ENCODE peak calls at places on chromosome 17, in eight cellular contexts. F, V, T, I, M, S, W and A are unnamed samples. For H3K27me3, the result is how much of the 10 kb centered on the place peaks cover.

GRCh38 chr17:48873212-48873611 is 19.4 kb upstream of the ATP5MC1 start:
- DNase-seq in V (no peak), S (no peak), M (no peak), T (no peak), W (no peak), I (no peak), F (no peak), A (no peak)

GRCh38 chr17:66715745-66716156 is 119.2 kb upstream of the CACNG5 start:
- DNase-seq in F (peak), S (no peak), I (no peak), W (no peak), V (no peak), T (no peak), M (no peak), A (no peak)

GRCh38 chr17:66989076-66989475 is 24.6 kb downstream of the CACNG4 start:
- DNase-seq in T (no peak), M (no peak), W (no peak), V (no peak), I (no peak), S (no peak), F (no peak), A (no peak)

GRCh38 chr17:61425682-61426481 is 26.2 kb downstream of the TBX2 start:
- DNase-seq in W (no peak), S (no peak), F (peak), T (no peak), M (no peak), I (no peak), V (no peak), A (no peak)

GRCh38 chr17:81244358-81245023 is 5.4 kb downstream of the NDUFAF8 start:
- DNase-seq in I (peak), M (peak), W (no peak), V (no peak), F (no peak), S (peak), T (no peak), A (no peak)

GRCh38 chr17:66775262-66775661 is 59.7 kb upstream of the CACNG5 start:
- DNase-seq in W (no peak), M (no peak), F (peak), I (no peak), V (no peak), S (no peak), T (no peak), A (no peak)

GRCh38 chr17:19945009-19945650 is 32.5 kb downstream of the AKAP10 start:
- DNase-seq in I (no peak), S (no peak), V (no peak), W (no peak), T (no peak), F (no peak), M (no peak), A (no peak)

GRCh38 chr17:164536-165235 is 16.8 kb downstream of the DOC2B start:
- DNase-seq in M (no peak), S (peak), F (peak), T (no peak), W (no peak), V (no peak), I (no peak), A (no peak)

GRCh38 chr17:54982399-54982798 is 13.8 kb downstream of the STXBP4 start:
- DNase-seq in S (no peak), F (no peak), I (no peak), M (no peak), V (peak), W (no peak), T (no peak), A (no peak)

GRCh38 chr17:17757391-17757791 is 76.1 kb downstream of the RAI1 start:
- DNase-seq in T (peak), S (peak), V (no peak), W (peak), F (no peak), M (no peak), I (no peak), A (no peak)

GRCh38 chr17:58329808-58330543 is 1.4 kb upstream of the TSPOAP1 start:
- DNase-seq in F (no peak), W (no peak), S (no peak), I (no peak), M (peak), V (no peak), T (peak), A (no peak)

GRCh38 chr17:10556301-10557005 is 7.0 kb upstream of the MYH2 start:
- DNase-seq in M (no peak), V (no peak), W (no peak), I (no peak), S (no peak), T (no peak), F (no peak), A (no peak)

GRCh38 chr17:4600563-4600962 is 16.2 kb downstream of the SMTNL2 start:
- DNase-seq in W (no peak), M (no peak), V (no peak), T (no peak), I (peak), S (no peak), F (peak), A (no peak)

GRCh38 chr17:29004081-29004692 is 1.6 kb downstream of the SEZ6 start:
- DNase-seq in V (no peak), M (no peak), S (no peak), I (no peak), F (no peak), W (no peak), T (no peak), A (no peak)

GRCh38 chr17:46154151-46154816 is 38.9 kb downstream of the KANSL1 start:
- DNase-seq in W (peak), F (no peak), T (no peak), M (no peak), V (no peak), I (no peak), S (no peak), A (no peak)

GRCh38 chr17:66650490-66650877 is 184.4 kb upstream of the CACNG5 start:
- DNase-seq in V (no peak), W (no peak), M (no peak), T (no peak), F (no peak), I (no peak), S (no peak), A (no peak)

GRCh38 chr17:4176803-4177472 is 33.9 kb downstream of the CYB5D2 start:
- DNase-seq in I (no peak), S (no peak), T (no peak), F (no peak), V (no peak), M (no peak), W (no peak), A (no peak)

GRCh38 chr17:75032896-75033294 is 13.9 kb downstream of the ATP5PD start:
- DNase-seq in M (no peak), S (no peak), T (no peak), W (no peak), F (no peak), V (peak), I (no peak), A (no peak)

GRCh38 chr17:75031972-75032895 is 14.5 kb downstream of the ATP5PD start:
- DNase-seq in I (peak), F (peak), T (peak), M (peak), V (peak), W (peak), S (peak), A (peak)

GRCh38 chr17:75036643-75037268 is 10.0 kb downstream of the ATP5PD start:
- DNase-seq in V (peak), W (peak), F (peak), T (peak), M (peak), S (no peak), I (peak), A (peak)

GRCh38 chr17:75034236-75034908 is 12.4 kb downstream of the ATP5PD start:
- DNase-seq in I (peak), F (peak), S (peak), W (peak), V (peak), M (peak), T (peak), A (peak)

GRCh38 chr17:75033346-75034235 is 13.2 kb downstream of the ATP5PD start:
- DNase-seq in I (peak), T (peak), M (peak), S (peak), W (peak), V (peak), F (peak), A (peak)
- H3K27ac ChIP-seq in I (peak), T (peak), M (peak), S (peak), W (peak), V (peak), F (no peak), A (peak)

GRCh38 chr17:1203111-1203966 is 23.6 kb upstream of the ABR start:
- DNase-seq in S (peak), V (peak), W (peak), T (peak), F (peak), M (peak), I (peak), A (peak)

GRCh38 chr17:1201132-1201702 is 21.4 kb upstream of the ABR start:
- DNase-seq in M (no peak), I (no peak), V (no peak), S (peak), F (no peak), W (peak), T (peak), A (peak)

GRCh38 chr17:1200440-1200839 is 20.7 kb upstream of the ABR start:
- DNase-seq in W (no peak), I (no peak), S (peak), V (no peak), M (no peak), T (no peak), F (no peak), A (no peak)

GRCh38 chr17:1206016-1206787 is 26.4 kb upstream of the ABR start:
- DNase-seq in S (peak), W (no peak), F (no peak), M (peak), T (no peak), I (no peak), V (no peak), A (no peak)

GRCh38 chr17:1203967-1204291 is 24.1 kb upstream of the ABR start:
- DNase-seq in T (no peak), M (no peak), I (no peak), F (no peak), V (no peak), S (no peak), W (no peak), A (no peak)
- H3K27me3 ChIP-seq in T (under half), M (under half), I (under half), F (under half), V (under half), S (under half), W (under half), A (under half)

DNA sequence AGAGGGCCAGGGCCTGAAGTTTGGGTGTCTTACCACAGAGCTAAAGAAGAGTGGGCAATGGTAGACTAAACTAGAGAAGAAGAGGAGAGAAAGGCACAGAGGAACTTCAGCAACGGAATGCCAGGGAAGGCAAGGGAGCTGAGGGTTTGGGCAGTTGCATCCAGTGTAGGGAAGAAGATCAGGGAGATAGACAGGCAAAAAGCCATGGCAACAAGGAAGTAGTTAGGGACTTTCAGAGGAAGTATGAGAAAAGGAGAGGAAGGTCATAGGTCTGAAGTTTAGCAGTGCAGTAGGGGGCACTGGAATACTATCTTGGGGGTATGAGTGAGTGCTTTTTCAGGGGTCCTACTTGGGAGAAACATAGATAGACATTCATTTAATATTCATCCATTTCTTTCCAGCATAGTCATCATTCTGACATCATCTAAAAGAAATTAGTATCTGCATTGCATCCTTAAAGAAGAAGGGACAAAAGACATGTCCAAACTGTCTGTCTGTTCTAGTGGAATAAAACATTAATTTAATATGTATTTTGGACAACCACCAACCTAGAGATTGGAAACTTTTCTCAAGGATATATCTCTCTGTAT is 2.2 kb upstream of the NF1 start:
- DNase-seq in W (no peak), S (no peak), T (no peak), F (no peak), V (no peak), I (no peak), M (no peak), A (no peak)
- TF ChIP-seq CTCF in W (no peak), S (no peak), T (no peak), F (no peak), V (no peak), I (no peak), M (no peak), A (no peak)

DNA sequence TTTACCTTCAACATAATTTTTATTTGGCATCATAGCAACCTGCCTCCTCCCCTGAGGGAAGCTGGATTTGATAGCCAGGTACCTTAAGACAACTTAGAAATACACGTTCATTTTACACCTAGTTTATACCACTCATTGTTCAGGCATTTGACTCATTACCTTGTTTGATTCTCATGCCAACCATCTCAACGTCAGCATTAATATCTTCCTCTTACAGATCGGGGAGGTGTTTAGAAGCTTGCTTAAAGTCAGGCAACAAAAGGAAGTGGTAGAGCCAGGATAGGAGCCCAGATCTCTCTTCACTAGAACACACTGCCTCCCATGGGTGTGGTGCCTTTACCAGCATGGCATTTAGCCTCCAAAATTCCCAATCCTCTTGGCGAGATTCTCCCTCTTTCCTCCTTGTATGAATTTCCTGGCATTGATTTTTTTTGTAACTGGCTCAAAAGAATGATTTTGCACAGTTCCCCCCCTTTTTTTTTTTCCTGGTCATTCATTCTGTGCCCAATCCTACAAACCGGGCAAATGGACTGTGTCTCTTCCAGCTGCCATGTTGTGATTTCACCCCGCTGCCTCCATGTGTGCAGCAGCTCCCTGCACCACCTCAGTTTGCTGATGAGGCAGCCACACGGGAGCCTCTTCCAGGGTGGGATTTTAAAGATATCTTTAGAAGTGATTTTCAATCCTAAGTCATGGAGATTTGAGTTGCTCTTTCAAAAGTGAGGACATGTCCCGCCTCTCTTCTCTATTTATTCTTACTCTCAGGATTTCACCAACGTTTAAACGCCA is 383.6 kb downstream of the UTP18 start:
- DNase-seq in W (no peak), T (no peak), S (no peak), F (no peak), I (no peak), V (no peak), M (no peak), A (no peak)
- H3K27ac ChIP-seq in W (no peak), T (no peak), S (no peak), F (no peak), I (no peak), V (no peak), M (no peak), A (no peak)

DNA sequence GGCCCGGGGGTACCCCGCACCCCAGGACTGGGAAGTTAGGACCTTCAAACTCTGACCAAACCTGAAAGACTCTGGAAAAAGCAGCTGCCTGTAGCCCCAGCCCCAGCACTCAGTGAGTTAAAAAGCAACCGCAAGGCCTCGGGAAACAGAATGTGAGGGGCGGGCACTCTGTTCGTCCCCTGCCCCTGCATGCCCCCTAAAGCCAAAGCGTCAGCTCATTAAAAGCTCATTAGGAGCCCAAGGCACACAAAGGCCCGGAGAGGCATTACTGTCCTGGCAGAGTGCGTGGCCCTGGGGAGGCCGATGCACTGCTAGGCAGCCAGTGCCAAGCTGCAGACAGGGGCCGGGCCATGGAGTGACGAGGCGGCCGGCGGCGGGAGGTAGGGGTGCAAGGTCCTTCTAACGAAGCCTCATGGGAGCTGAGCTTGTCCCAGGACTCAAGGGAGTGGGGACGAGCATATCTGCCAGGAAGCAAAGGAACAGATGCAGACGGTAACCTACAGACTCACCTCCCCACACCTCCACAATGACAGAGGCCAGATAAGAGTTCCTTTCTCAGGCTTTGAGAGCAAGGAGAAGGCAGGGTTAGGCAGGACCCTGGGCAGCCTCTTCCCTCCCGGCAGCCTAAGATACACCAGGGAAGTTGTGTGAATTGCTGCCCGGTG is 116.8 kb downstream of the ENGASE start:
- DNase-seq in M (no peak), S (peak), I (no peak), V (no peak), F (no peak), T (no peak), W (no peak), A (no peak)
- H3K27me3 ChIP-seq in M (half or more), S (under half), I (half or more), V (under half), F (under half), T (under half), W (under half), A (under half)

GRCh38 chr17:50919321-50920040 is 53.3 kb upstream of the TOB1 start:
- DNase-seq in T (peak), F (peak), M (peak), S (peak), W (peak), I (peak), V (peak), A (peak)
- TF ChIP-seq CTCF in T (no peak), F (no peak), M (no peak), S (no peak), W (no peak), I (no peak), V (no peak), A (no peak)